ENCODE peak calls at places on chromosomes 3 and 15, in four cellular contexts. L is K562, Z is GM12878, M is HepG2. D is an unnamed sample.

GRCh38 chr3:186746008-186746407 is 28.8 kb downstream of the KNG1 start:
- DNase-seq in L (peak), Z (no peak), M (peak), D (peak)

GRCh38 chr3:45434996-45435395 is 46.6 kb downstream of the LARS2 start:
- DNase-seq in L (no peak), Z (no peak), M (no peak), D (no peak)

GRCh38 chr3:194407423-194407822 is 8.4 kb upstream of the GP5 start:
- DNase-seq in L (peak), Z (no peak), M (peak), D (no peak)

GRCh38 chr15:31327674-31328424 is 1.2 kb downstream of the KLF13 start:
- DNase-seq in L (peak), Z (no peak), M (peak), D (no peak)

GRCh38 chr3:109023656-109024254 is 70.1 kb upstream of the GUCA1C start:
- DNase-seq in L (peak), Z (peak), M (peak), D (peak)

GRCh38 chr15:76366714-76367113 is 30.1 kb downstream of the ISL2 start:
- DNase-seq in L (no peak), Z (no peak), M (no peak), D (no peak)

GRCh38 chr3:17469520-17469919 is 272.9 kb downstream of the TBC1D5 start:
- DNase-seq in L (no peak), Z (no peak), M (no peak), D (no peak)

GRCh38 chr15:77107068-77107467 is 36.2 kb upstream of the TSPAN3 start:
- DNase-seq in L (no peak), Z (no peak), M (no peak), D (no peak)

GRCh38 chr15:71349736-71350515 is 234.7 kb downstream of the THSD4 start:
- DNase-seq in L (no peak), Z (no peak), M (no peak), D (no peak)

GRCh38 chr3:176514297-176514696 is 683.0 kb downstream of the TBL1XR1 start:
- DNase-seq in L (peak), Z (no peak), M (peak), D (peak)

GRCh38 chr3:4413467-4413866 is 53.6 kb downstream of the SUMF1 start:
- DNase-seq in L (no peak), Z (no peak), M (no peak), D (no peak)

GRCh38 chr3:66500575-66501482 is at the start of gene LRIG1:
- DNase-seq in L (peak), Z (peak), M (peak), D (peak)

GRCh38 chr15:50066202-50066601 is 52.8 kb downstream of the ATP8B4 start:
- DNase-seq in L (no peak), Z (no peak), M (no peak), D (no peak)

GRCh38 chr15:34217587-34218225 is 7.1 kb upstream of the EMC4 start:
- DNase-seq in L (no peak), Z (no peak), M (no peak), D (no peak)

GRCh38 chr3:103169289-103169688 is 734.5 kb downstream of the ZPLD1 start:
- DNase-seq in L (no peak), Z (no peak), M (no peak), D (no peak)

GRCh38 chr15:76642671-76643070 is 262.5 kb downstream of the SCAPER start:
- DNase-seq in L (no peak), Z (no peak), M (no peak), D (no peak)

GRCh38 chr3:111311126-111311525 is 230.9 kb upstream of the CD96 start:
- DNase-seq in L (no peak), Z (no peak), M (no peak), D (no peak)

GRCh38 chr15:75062706-75063105 is 39.3 kb downstream of the PPCDC start:
- DNase-seq in L (no peak), Z (no peak), M (no peak), D (no peak)

GRCh38 chr15:60096157-60096556 is 92.0 kb downstream of the FOXB1 start:
- DNase-seq in L (no peak), Z (no peak), M (no peak), D (no peak)

GRCh38 chr3:135099734-135100348 is 304.8 kb downstream of the EPHB1 start:
- DNase-seq in L (no peak), Z (no peak), M (no peak), D (no peak)

GRCh38 chr3:156594229-156594683 is 39.3 kb upstream of the SSR3 start:
- DNase-seq in L (no peak), Z (no peak), M (peak), D (no peak)

GRCh38 chr3:45139372-45139894 is 6.7 kb downstream of the CDCP1 start:
- DNase-seq in L (no peak), Z (no peak), M (no peak), D (no peak)

GRCh38 chr15:52113246-52113645 is 671 bp upstream of the BCL2L10 start:
- DNase-seq in L (no peak), Z (no peak), M (no peak), D (no peak)

GRCh38 chr15:52113708-52114107 is 1.1 kb upstream of the BCL2L10 start:
- DNase-seq in L (no peak), Z (no peak), M (no peak), D (no peak)

GRCh38 chr15:52111517-52112202 is 915 bp downstream of the BCL2L10 start:
- DNase-seq in L (no peak), Z (no peak), M (no peak), D (no peak)

GRCh38 chr15:52114256-52114655 is 1.7 kb upstream of the BCL2L10 start:
- DNase-seq in L (no peak), Z (no peak), M (no peak), D (no peak)

DNA sequence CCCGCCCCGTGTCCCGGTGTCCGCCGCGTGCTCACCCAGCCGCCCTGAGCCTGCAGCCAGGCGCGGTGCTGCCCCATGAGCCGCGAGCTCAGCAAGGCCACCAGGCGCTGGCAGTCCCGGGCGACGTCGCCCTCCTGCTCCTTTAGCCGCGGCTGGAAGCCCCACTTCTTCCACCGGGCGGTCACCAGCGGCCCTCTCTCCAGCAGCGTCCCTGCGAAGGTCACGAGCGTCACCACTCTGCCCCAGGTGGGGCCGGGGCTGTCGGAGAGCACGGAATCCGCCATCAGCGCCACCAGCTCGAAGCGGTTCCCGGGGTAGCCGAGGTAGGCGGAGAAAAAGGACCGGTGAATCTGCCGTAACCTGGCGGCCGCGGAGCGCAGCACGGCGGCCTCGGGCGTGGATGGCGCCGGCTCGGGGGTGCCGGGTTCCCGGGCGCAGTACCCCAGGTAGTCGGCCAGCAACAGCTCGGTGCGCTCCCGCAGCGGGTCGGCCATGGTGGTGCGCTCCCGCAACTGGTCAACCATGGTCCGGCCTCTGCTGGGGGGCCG is 298 bp downstream of the BCL2L10 start:
- DNase-seq in L (no peak), Z (no peak), M (no peak), D (no peak)
- TF ChIP-seq MAX in L (no peak), Z (no peak), M (no peak), D (no peak)

DNA sequence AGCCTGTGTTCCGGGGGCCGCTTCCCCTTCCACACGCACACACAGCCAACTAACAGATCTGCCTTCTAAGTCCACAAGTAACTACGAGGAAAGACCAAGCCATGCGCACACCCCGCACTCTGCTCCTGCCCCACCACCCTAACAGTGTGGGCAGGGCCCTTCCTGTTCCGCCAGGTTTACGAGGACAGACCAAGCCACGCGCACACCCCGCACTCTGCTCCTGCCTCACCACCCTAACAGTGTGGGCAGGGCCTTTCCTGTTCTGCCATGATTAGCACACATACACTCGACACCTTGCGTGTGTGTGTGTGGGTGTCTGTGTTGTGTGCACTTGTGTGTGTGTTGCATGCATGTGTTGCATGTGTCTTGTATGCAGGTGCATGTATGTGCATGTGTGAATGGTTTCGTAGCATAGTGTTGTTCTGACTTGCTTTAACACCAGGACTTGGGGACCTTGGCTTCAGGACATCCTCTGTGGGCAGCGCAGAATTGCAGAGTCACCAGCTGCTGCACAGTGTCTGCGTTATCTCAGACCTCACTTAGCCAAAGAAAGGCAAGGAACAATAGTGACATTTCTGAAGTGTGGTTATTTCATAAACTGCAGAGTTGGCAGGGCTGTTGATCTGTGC is 114.4 kb downstream of the CHSY1 start:
- DNase-seq in L (peak), Z (no peak), M (no peak), D (no peak)
- TF ChIP-seq YY1 in L (no peak), Z (no peak), M (no peak), D (no peak)

GRCh38 chr3:39254806-39255449 is 24.9 kb downstream of the CX3CR1 start:
- DNase-seq in L (no peak), Z (no peak), M (no peak), D (no peak)
- TF ChIP-seq CEBPB in L (no peak), Z (no peak), M (no peak), D (no peak)

DNA sequence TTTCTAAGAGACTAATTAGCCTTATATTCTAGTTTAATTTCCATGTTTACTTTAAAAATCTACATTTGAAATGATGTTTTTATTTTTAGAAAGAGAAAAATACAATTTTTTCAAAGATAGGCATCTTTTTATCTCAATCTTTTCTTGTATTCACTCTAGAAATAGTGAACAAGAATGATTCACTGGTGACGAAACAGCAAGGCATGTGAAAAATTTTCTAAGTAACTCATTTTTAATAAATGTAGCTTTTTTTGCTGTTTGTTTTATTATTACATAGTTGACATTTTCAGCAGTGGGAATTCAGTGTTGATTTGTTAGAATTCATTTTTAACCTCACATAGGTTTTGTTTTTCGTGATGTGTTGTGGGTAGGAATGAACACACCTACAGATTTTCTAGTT is 1226.4 kb downstream of the NSUN3 start:
- DNase-seq in L (no peak), Z (no peak), M (no peak), D (no peak)
- TF ChIP-seq MAX in L (no peak), Z (no peak), M (no peak), D (no peak)

DNA sequence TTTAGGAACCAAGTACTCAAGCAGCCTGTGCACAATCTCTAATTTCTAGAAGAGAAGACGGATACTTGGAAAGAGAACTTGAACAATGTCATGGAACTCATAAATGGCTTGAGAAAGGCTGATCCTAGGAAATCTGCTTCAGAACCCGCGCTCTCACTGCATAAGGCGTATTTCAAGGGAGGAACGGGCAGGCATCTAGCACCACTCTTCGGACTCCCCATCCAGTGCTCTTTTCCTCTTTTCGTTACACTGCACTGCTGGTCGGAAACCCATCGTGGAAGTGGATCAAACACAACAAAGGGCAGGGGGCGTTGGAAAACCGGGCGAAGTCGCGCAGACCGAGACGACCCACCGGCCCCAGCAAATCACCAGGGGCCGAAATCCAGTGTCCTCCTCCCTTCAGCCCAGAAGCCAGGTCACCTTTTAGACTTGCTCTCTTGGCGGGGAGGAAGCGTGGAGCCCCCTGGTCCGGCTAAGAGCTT is 538 bp upstream of the TLNRD1 start:
- DNase-seq in L (peak), Z (no peak), M (peak), D (no peak)
- TF ChIP-seq YY1 in L (no peak), Z (no peak), M (no peak), D (no peak)